ENCODE peak calls at places on chromosomes 2 and 18, in six cellular contexts. One of them, this sample, is unnamed.

GRCh38 chr18:28581503-28582169 is 404.7 kb upstream of the CDH2 start:
- DNase-seq in tibial nerve: no peak
- DNase-seq in DMS153: peak; percentile 39
- DNase-seq in astrocyte of the spinal cord: peak; percentile 34
- DNase-seq in COR-L47: peak; percentile 93
- DNase-seq in NCI-H1694: no peak
- DNase-seq in this sample: no peak

GRCh38 chr2:146544701-146545100 is 1300.1 kb upstream of the ACVR2A start:
- DNase-seq in tibial nerve: no peak
- DNase-seq in COR-L47: no peak
- DNase-seq in astrocyte of the spinal cord: no peak
- DNase-seq in NCI-H1694: no peak
- DNase-seq in DMS153: no peak
- DNase-seq in this sample: no peak

GRCh38 chr18:22700920-22701319 is 232.2 kb upstream of the RBBP8 start:
- DNase-seq in NCI-H1694: no peak
- DNase-seq in astrocyte of the spinal cord: no peak
- DNase-seq in DMS153: no peak
- DNase-seq in tibial nerve: no peak
- DNase-seq in COR-L47: no peak
- DNase-seq in this sample: no peak

GRCh38 chr2:157336137-157336721 is 10.6 kb upstream of the ERMN start:
- DNase-seq in astrocyte of the spinal cord: peak; percentile 25
- DNase-seq in NCI-H1694: peak; percentile 33
- DNase-seq in tibial nerve: peak; percentile 63
- DNase-seq in COR-L47: peak; percentile 28
- DNase-seq in DMS153: no peak
- DNase-seq in this sample: peak; percentile 3

GRCh38 chr18:3060667-3061580 is 48.0 kb upstream of the LPIN2 start:
- DNase-seq in COR-L47: no peak
- DNase-seq in tibial nerve: no peak
- DNase-seq in astrocyte of the spinal cord: no peak
- DNase-seq in DMS153: no peak
- DNase-seq in NCI-H1694: no peak
- DNase-seq in this sample: peak; percentile 62

GRCh38 chr2:219919506-219919905 is 292.1 kb downstream of the SLC4A3 start:
- DNase-seq in COR-L47: no peak
- DNase-seq in astrocyte of the spinal cord: no peak
- DNase-seq in tibial nerve: no peak
- DNase-seq in NCI-H1694: no peak
- DNase-seq in DMS153: no peak
- DNase-seq in this sample: no peak

GRCh38 chr2:74423226-74424095 is 1.9 kb downstream of the WDR54 start:
- DNase-seq in tibial nerve: no peak
- DNase-seq in DMS153: no peak
- DNase-seq in astrocyte of the spinal cord: no peak
- DNase-seq in COR-L47: no peak
- DNase-seq in NCI-H1694: no peak
- DNase-seq in this sample: no peak

GRCh38 chr2:234273887-234274584 is 222.8 kb downstream of the ARL4C start:
- DNase-seq in NCI-H1694: no peak
- DNase-seq in COR-L47: no peak
- DNase-seq in astrocyte of the spinal cord: no peak
- DNase-seq in tibial nerve: no peak
- DNase-seq in DMS153: no peak
- DNase-seq in this sample: no peak

GRCh38 chr2:11568436-11568835 is 34.6 kb downstream of the GREB1 start:
- DNase-seq in COR-L47: no peak
- DNase-seq in NCI-H1694: no peak
- DNase-seq in DMS153: no peak
- DNase-seq in astrocyte of the spinal cord: no peak
- DNase-seq in tibial nerve: no peak
- DNase-seq in this sample: no peak

GRCh38 chr2:208501217-208501616 is 94.6 kb downstream of the PTH2R start:
- DNase-seq in tibial nerve: no peak
- DNase-seq in DMS153: peak; percentile 88
- DNase-seq in astrocyte of the spinal cord: no peak
- DNase-seq in NCI-H1694: no peak
- DNase-seq in COR-L47: peak; percentile 38
- DNase-seq in this sample: no peak

GRCh38 chr18:48917579-48918101 is 33.1 kb downstream of the SMAD7 start:
- DNase-seq in COR-L47: no peak
- DNase-seq in tibial nerve: no peak
- DNase-seq in DMS153: no peak
- DNase-seq in astrocyte of the spinal cord: no peak
- DNase-seq in NCI-H1694: no peak
- DNase-seq in this sample: no peak

GRCh38 chr2:11203480-11203879 is 48.2 kb downstream of the SLC66A3 start:
- DNase-seq in DMS153: no peak
- DNase-seq in tibial nerve: no peak
- DNase-seq in NCI-H1694: no peak
- DNase-seq in astrocyte of the spinal cord: peak; percentile 53
- DNase-seq in COR-L47: no peak
- DNase-seq in this sample: no peak

GRCh38 chr2:168114021-168114420 is 133.4 kb downstream of the STK39 start:
- DNase-seq in astrocyte of the spinal cord: peak; percentile 33
- DNase-seq in tibial nerve: no peak
- DNase-seq in NCI-H1694: no peak
- DNase-seq in DMS153: no peak
- DNase-seq in COR-L47: no peak
- DNase-seq in this sample: no peak

GRCh38 chr2:134783912-134784311 is 54.5 kb upstream of the ACMSD start:
- DNase-seq in DMS153: no peak
- DNase-seq in tibial nerve: no peak
- DNase-seq in astrocyte of the spinal cord: no peak
- DNase-seq in COR-L47: no peak
- DNase-seq in NCI-H1694: no peak
- DNase-seq in this sample: no peak

GRCh38 chr2:19754907-19755306 is 146.9 kb downstream of the TTC32 start:
- DNase-seq in tibial nerve: no peak
- DNase-seq in astrocyte of the spinal cord: no peak
- DNase-seq in DMS153: no peak
- DNase-seq in NCI-H1694: no peak
- DNase-seq in COR-L47: no peak
- DNase-seq in this sample: no peak

GRCh38 chr2:69585855-69586560 is 57.5 kb downstream of the AAK1 start:
- DNase-seq in astrocyte of the spinal cord: no peak
- DNase-seq in tibial nerve: no peak
- DNase-seq in COR-L47: no peak
- DNase-seq in DMS153: no peak
- DNase-seq in NCI-H1694: no peak
- DNase-seq in this sample: no peak

GRCh38 chr2:23495661-23496114 is 110.7 kb downstream of the KLHL29 start:
- DNase-seq in tibial nerve: no peak
- DNase-seq in DMS153: no peak
- DNase-seq in COR-L47: no peak
- DNase-seq in NCI-H1694: peak; percentile 90
- DNase-seq in astrocyte of the spinal cord: no peak
- DNase-seq in this sample: no peak

GRCh38 chr2:166417669-166418068 is 41.9 kb upstream of the SCN9A start:
- DNase-seq in tibial nerve: no peak
- DNase-seq in COR-L47: peak; percentile 51
- DNase-seq in astrocyte of the spinal cord: peak; percentile 54
- DNase-seq in NCI-H1694: peak; percentile 36
- DNase-seq in DMS153: no peak
- DNase-seq in this sample: no peak

GRCh38 chr2:126787278-126787677 is 111.4 kb upstream of the TEX51 start:
- DNase-seq in astrocyte of the spinal cord: no peak
- DNase-seq in DMS153: no peak
- DNase-seq in COR-L47: no peak
- DNase-seq in NCI-H1694: no peak
- DNase-seq in tibial nerve: no peak
- DNase-seq in this sample: no peak

GRCh38 chr2:1538663-1539062 is 125.4 kb downstream of the TPO start:
- DNase-seq in DMS153: peak; percentile 42
- DNase-seq in astrocyte of the spinal cord: peak; percentile 22
- DNase-seq in NCI-H1694: no peak
- DNase-seq in tibial nerve: no peak
- DNase-seq in COR-L47: peak; percentile 77
- DNase-seq in this sample: no peak

GRCh38 chr2:221612800-221613199 is 40.7 kb upstream of the EPHA4 start:
- DNase-seq in NCI-H1694: no peak
- DNase-seq in COR-L47: no peak
- DNase-seq in tibial nerve: no peak
- DNase-seq in DMS153: no peak
- DNase-seq in astrocyte of the spinal cord: no peak
- DNase-seq in this sample: no peak

GRCh38 chr2:167190053-167190452 is 301.8 kb downstream of the XIRP2 start:
- DNase-seq in DMS153: no peak
- DNase-seq in NCI-H1694: no peak
- DNase-seq in COR-L47: no peak
- DNase-seq in astrocyte of the spinal cord: peak; percentile 89
- DNase-seq in tibial nerve: peak; percentile 48
- DNase-seq in this sample: no peak

GRCh38 chr2:152445791-152446201 is 110.8 kb downstream of the FMNL2 start:
- DNase-seq in COR-L47: no peak
- DNase-seq in NCI-H1694: no peak
- DNase-seq in astrocyte of the spinal cord: peak; percentile 90
- DNase-seq in DMS153: no peak
- DNase-seq in tibial nerve: peak; percentile 45
- DNase-seq in this sample: no peak

GRCh38 chr2:161028581-161028980 is 131.6 kb upstream of the TANK start:
- DNase-seq in astrocyte of the spinal cord: no peak
- DNase-seq in NCI-H1694: no peak
- DNase-seq in tibial nerve: no peak
- DNase-seq in DMS153: no peak
- DNase-seq in COR-L47: no peak
- DNase-seq in this sample: no peak

GRCh38 chr2:205545971-205546370 is 136.3 kb upstream of the NRP2 start:
- DNase-seq in NCI-H1694: no peak
- DNase-seq in COR-L47: no peak
- DNase-seq in DMS153: no peak
- DNase-seq in astrocyte of the spinal cord: no peak
- DNase-seq in tibial nerve: no peak
- DNase-seq in this sample: no peak

GRCh38 chr2:8862230-8862629 is 24.8 kb upstream of the KIDINS220 start:
- DNase-seq in astrocyte of the spinal cord: no peak
- DNase-seq in tibial nerve: no peak
- DNase-seq in DMS153: no peak
- DNase-seq in COR-L47: no peak
- DNase-seq in NCI-H1694: no peak
- DNase-seq in this sample: no peak

GRCh38 chr2:132489150-132489549 is 72.5 kb downstream of the GPR39 start:
- DNase-seq in tibial nerve: no peak
- DNase-seq in NCI-H1694: no peak
- DNase-seq in astrocyte of the spinal cord: peak; percentile 32
- DNase-seq in COR-L47: no peak
- DNase-seq in DMS153: no peak
- DNase-seq in this sample: no peak

GRCh38 chr2:96143231-96143847 is 1.9 kb downstream of the DUSP2 start:
- DNase-seq in DMS153: no peak
- DNase-seq in tibial nerve: no peak
- DNase-seq in astrocyte of the spinal cord: no peak
- DNase-seq in COR-L47: no peak
- DNase-seq in NCI-H1694: no peak
- DNase-seq in this sample: no peak